ENCODE peak calls at places on chromosomes 5 and 9, in nine cellular contexts. A is adrenal gland, G is suprapubic skin, O is A549, Z is fibroblast of lung, T is lower lobe of right lung, D is heart left ventricle, S is neuronal stem cell, Q is esophagus muscularis mucosa. C is an unnamed sample.

GRCh38 chr9:118503236-118503635 is 799.0 kb downstream of the TLR4 start:
- DNase-seq in Q (no peak), T (no peak), O (no peak), Z (no peak), S (no peak), D (no peak), G (no peak), A (no peak), C (no peak)

GRCh38 chr5:84564311-84564710 is 179.6 kb upstream of the EDIL3 start:
- DNase-seq in O (no peak), S (no peak), G (no peak), T (no peak), Z (peak; percentile 62), D (no peak), Q (no peak), A (no peak), C (no peak)

GRCh38 chr9:123568691-123569342 is 212.8 kb downstream of the CRB2 start:
- DNase-seq in S (no peak), G (no peak), Q (no peak), D (no peak), T (no peak), O (no peak), A (no peak), Z (peak; percentile 60), C (no peak)

GRCh38 chr5:364497-364896 is 43.0 kb downstream of the AHRR start:
- DNase-seq in A (no peak), T (no peak), Z (no peak), G (no peak), Q (no peak), S (no peak), O (no peak), D (no peak), C (no peak)

GRCh38 chr5:73278693-73279092 is 105.7 kb downstream of the TMEM174 start:
- DNase-seq in O (no peak), D (no peak), S (no peak), Z (no peak), G (no peak), T (peak; percentile 55), Q (no peak), A (no peak), C (no peak)

GRCh38 chr5:23269981-23270380 is 237.4 kb upstream of the PRDM9 start:
- DNase-seq in D (no peak), O (peak; percentile 46), A (no peak), S (no peak), G (no peak), T (no peak), Z (no peak), Q (no peak), C (no peak)

GRCh38 chr5:155200608-155201007 is 187.1 kb downstream of the KIF4B start:
- DNase-seq in S (no peak), G (no peak), Q (no peak), T (no peak), O (no peak), A (no peak), D (no peak), Z (no peak), C (no peak)

GRCh38 chr9:126501383-126502331 is 112.1 kb upstream of the LMX1B start:
- DNase-seq in O (no peak), T (peak; percentile 24), A (no peak), D (no peak), S (no peak), Q (no peak), Z (no peak), G (no peak), C (no peak)

DNA sequence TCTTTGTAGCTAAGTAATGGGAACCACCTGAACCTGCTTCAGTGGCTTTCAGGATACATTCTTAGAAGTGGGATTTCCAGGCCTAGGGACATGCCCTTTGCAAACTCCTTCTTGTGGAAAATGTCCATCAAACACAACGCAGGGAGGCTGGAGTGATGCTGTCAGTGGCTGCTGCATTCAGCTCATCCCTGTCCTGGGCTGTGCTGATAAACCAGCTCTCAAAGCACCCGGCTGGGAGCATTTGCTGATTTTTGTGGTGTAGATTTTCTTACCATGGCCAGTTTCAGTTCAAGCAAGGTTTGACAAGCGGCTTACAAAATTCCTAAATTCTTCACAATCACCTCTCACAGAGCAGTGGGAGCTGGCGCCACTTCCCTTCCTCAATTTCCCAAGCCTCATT is 28.2 kb downstream of the FAM163B start:
- DNase-seq in Q (no peak), D (no peak), T (no peak), G (no peak), S (no peak), Z (no peak), O (no peak), A (no peak), C (no peak)
- H3K4me1 ChIP-seq in Q (peaks cover 24% of the 10 kb centered on the region), D (peaks cover 22% of the 10 kb centered on the region), T (peaks cover 46% of the 10 kb centered on the region), G (peaks cover 20% of the 10 kb centered on the region), S (peaks cover 17% of the 10 kb centered on the region), Z (no peaks in the 10 kb centered on the region), O (no peaks in the 10 kb centered on the region), A (no peaks in the 10 kb centered on the region), C (no peaks in the 10 kb centered on the region)

GRCh38 chr9:71685394-71685793 is 82.9 kb downstream of the CEMIP2 start:
- DNase-seq in S (no peak), O (no peak), Z (peak; percentile 47), G (no peak), Q (no peak), A (no peak), D (no peak), T (no peak), C (peak; percentile 9)
- H3K27ac ChIP-seq in S (no peak overlapping the region), O (peak overlapping the region; percentile 93), Z (no peak overlapping the region), G (no peak overlapping the region), Q (no peak overlapping the region), A (no peak overlapping the region), D (no peak overlapping the region), T (no peak overlapping the region), C (no peak overlapping the region)

GRCh38 chr5:150497989-150498317 is 10.0 kb upstream of the NDST1 start:
- DNase-seq in D (no peak), Z (no peak), O (no peak), S (no peak), Q (no peak), A (no peak), T (no peak), G (no peak), C (no peak)
- H3K4me1 ChIP-seq in D (peaks cover 68% of the 10 kb centered on the region), Z (peaks cover 55% of the 10 kb centered on the region), O (peaks cover 79% of the 10 kb centered on the region), S (peaks cover 42% of the 10 kb centered on the region), Q (peaks cover 70% of the 10 kb centered on the region), A (peaks cover 32% of the 10 kb centered on the region), T (peaks cover 66% of the 10 kb centered on the region), G (peaks cover 82% of the 10 kb centered on the region), C (no peaks in the 10 kb centered on the region)

GRCh38 chr5:6710551-6711318 is 2.5 kb upstream of the TENT4A start:
- DNase-seq in A (no peak), Z (no peak), O (no peak), Q (peak; percentile 39), S (no peak), D (no peak), T (no peak), G (no peak), C (no peak)
- H3K27ac ChIP-seq in A (no peak overlapping the region), Z (no peak overlapping the region), O (peak overlapping the region; percentile 90), Q (no peak overlapping the region), S (no peak overlapping the region), D (no peak overlapping the region), T (no peak overlapping the region), G (no peak overlapping the region), C (no peak overlapping the region)

GRCh38 chr5:35828092-35828598 is 28.5 kb upstream of the IL7R start:
- DNase-seq in S (no peak), Q (no peak), Z (no peak), D (no peak), A (no peak), O (no peak), G (no peak), T (no peak), C (no peak)

GRCh38 chr5:35823347-35823875 is 33.3 kb upstream of the IL7R start:
- DNase-seq in Q (no peak), T (no peak), G (no peak), Z (no peak), D (no peak), O (no peak), S (no peak), A (no peak), C (no peak)

GRCh38 chr5:35826561-35826960 is 30.1 kb upstream of the IL7R start:
- DNase-seq in G (no peak), D (no peak), A (no peak), O (no peak), T (no peak), Q (no peak), Z (no peak), S (no peak), C (no peak)

GRCh38 chr5:35822541-35822940 is 34.1 kb upstream of the IL7R start:
- DNase-seq in S (no peak), T (no peak), G (no peak), A (no peak), O (no peak), Q (no peak), Z (no peak), D (no peak), C (peak; percentile 27)

DNA sequence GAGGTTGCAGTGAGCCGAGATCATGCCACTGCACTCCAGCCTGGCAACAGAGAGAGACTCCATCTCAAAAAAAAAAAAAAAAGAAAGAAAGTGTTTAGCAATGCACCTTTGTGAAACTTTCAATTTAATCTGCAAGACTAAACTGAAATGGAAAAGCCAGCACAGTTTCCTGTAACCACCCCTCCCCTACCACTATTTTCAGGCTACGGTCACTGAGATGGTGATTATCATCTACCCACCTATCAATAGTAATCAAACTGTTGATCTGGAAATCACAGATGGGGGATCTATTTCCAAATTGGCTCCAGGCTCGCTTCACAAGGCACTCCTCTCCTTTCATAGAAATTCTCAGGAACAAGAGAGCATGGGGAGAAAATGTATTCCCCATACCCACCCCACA is 30.6 kb upstream of the IL7R start:
- DNase-seq in D (no peak), S (no peak), T (no peak), O (no peak), Q (no peak), Z (no peak), G (no peak), A (no peak), C (no peak)
- H3K4me1 ChIP-seq in D (no peaks in the 10 kb centered on the region), S (no peaks in the 10 kb centered on the region), T (no peaks in the 10 kb centered on the region), O (no peaks in the 10 kb centered on the region), Q (no peaks in the 10 kb centered on the region), Z (no peaks in the 10 kb centered on the region), G (no peaks in the 10 kb centered on the region), A (no peaks in the 10 kb centered on the region), C (peaks cover 73% of the 10 kb centered on the region)

DNA sequence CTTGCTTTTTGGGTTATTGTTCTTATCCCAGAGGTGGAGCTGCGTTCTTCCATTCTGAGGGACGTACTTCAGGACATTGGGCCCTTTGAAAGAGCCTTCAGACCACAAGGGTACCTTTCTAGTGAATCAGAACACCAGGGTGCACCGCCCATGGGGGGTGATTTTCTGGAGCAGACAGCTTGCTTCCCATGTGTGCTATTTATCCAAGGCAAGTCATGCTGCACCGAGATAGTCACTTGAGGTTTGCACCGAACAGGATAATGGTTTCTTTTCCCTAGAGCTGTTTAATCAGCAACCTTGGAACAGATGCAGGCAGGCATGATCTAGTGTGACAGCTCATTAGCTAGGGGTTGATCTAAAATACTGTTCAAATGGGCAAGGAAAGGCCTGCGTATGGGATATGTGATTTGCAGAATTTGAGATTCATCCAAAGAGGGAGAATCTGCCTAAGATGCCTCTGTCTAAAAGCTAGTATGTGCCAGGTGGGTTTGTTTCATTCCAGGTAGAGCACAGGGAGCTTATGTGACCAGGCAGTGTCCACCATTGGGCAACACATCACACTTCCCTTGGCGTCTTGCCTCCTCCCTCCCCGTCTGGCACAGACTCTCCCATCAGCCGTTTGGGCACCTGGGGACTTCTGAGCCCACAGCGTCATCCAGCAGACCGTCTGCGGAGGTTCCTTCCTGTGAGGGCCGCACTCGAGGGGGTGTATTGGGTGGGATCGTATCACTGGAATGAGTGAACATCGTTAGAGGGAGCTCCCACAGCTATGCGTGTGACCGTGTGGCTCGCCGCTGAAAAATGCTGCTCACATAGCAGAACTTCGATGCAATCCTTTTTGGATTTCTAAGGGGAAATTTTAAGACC is 23.0 kb downstream of the ABL1 start:
- DNase-seq in T (no peak), A (no peak), Z (peak; percentile 98), O (no peak), D (peak; percentile 81), Q (no peak), S (no peak), G (peak; percentile 77), C (no peak)
- H3K27ac ChIP-seq in T (peak overlapping the region; percentile 31), A (no peak overlapping the region), Z (peak overlapping the region; percentile 94), O (no peak overlapping the region), D (peak overlapping the region; percentile 25), Q (peak overlapping the region; percentile 83), S (no peak overlapping the region), G (peak overlapping the region; percentile 10), C (no peak overlapping the region)

C was measured in effector memory CD4-positive, alpha-beta T cell.